ENCODE peak calls at places on chromosomes 3 and 15, in seven cellular contexts. Y is HEK293T; G is hypothalamus; T is NCI-H1105 treated with DMSO at 0.1 percent for 48 hours; Q is stimulated activated CD4-positive, alpha-beta T cell treated with anti-CD3 and anti-CD28 coated beads, Interleukin-2, amount 100 ng/mL, for 4 hours; Z is pancreas; U is choroid plexus epithelial cell. J is an unnamed sample.

GRCh38 chr15:74421302-74422245 is 12.2 kb downstream of the SEMA7A start:
- DNase-seq in T (no peak), Z (no peak), Y (no peak), U (no peak), Q (no peak), G (peak), J (no peak)

GRCh38 chr3:76715426-76715825 is 324.5 kb upstream of the ROBO2 start:
- DNase-seq in T (no peak), Y (no peak), Z (no peak), Q (no peak), G (no peak), U (peak), J (no peak)

GRCh38 chr3:195758721-195759353 is 38.1 kb downstream of the MUC20 start:
- DNase-seq in Q (no peak), T (no peak), Y (no peak), Z (no peak), U (no peak), G (no peak), J (no peak)

GRCh38 chr15:33043636-33044035 is 150.9 kb downstream of the FMN1 start:
- DNase-seq in Z (no peak), Y (no peak), U (no peak), T (no peak), G (no peak), Q (no peak), J (no peak)

GRCh38 chr3:138186216-138186615 is 885 bp upstream of the ARMC8 start:
- DNase-seq in Y (no peak), G (no peak), Q (no peak), T (no peak), U (peak), Z (no peak), J (no peak)

GRCh38 chr15:73870700-73871408 is 2.5 kb upstream of the TBC1D21 start:
- DNase-seq in T (no peak), Q (no peak), U (peak), Y (no peak), Z (no peak), G (no peak), J (no peak)

GRCh38 chr3:129718201-129718600 is 111.7 kb upstream of the PLXND1 start:
- DNase-seq in Q (no peak), Y (no peak), G (no peak), T (no peak), U (no peak), Z (no peak), J (no peak)

GRCh38 chr15:40354408-40355171 is 3.4 kb upstream of the DISP2 start:
- DNase-seq in G (peak), T (peak), U (peak), Z (no peak), Y (peak), Q (no peak), J (peak)

GRCh38 chr3:30628931-30629590 is 22.7 kb downstream of the TGFBR2 start:
- DNase-seq in T (no peak), Q (no peak), Y (no peak), Z (no peak), G (no peak), U (peak), J (no peak)

GRCh38 chr3:101635954-101636798 is 40.8 kb downstream of the ZBTB11 start:
- DNase-seq in Z (peak), T (peak), Y (peak), Q (peak), G (no peak), U (peak), J (peak)

GRCh38 chr3:13268961-13269391 is 151.1 kb downstream of the NUP210 start:
- DNase-seq in T (no peak), Y (no peak), G (no peak), Z (no peak), U (no peak), Q (no peak), J (no peak)

GRCh38 chr3:66397745-66398144 is 103.1 kb downstream of the LRIG1 start:
- DNase-seq in Q (no peak), Y (no peak), T (no peak), U (peak), G (no peak), Z (no peak), J (no peak)

GRCh38 chr3:143644370-143645089 is 203.7 kb downstream of the SLC9A9 start:
- DNase-seq in T (peak), Y (peak), Q (no peak), U (peak), G (peak), Z (no peak), J (peak)

GRCh38 chr3:39101022-39101689 is 6.3 kb downstream of the GORASP1 start:
- DNase-seq in G (no peak), Q (peak), Y (peak), U (peak), Z (no peak), T (peak), J (peak)

GRCh38 chr3:58568572-58569286 is 8.5 kb downstream of the FAM107A start:
- DNase-seq in T (peak), Q (peak), Y (peak), U (peak), Z (peak), G (peak), J (peak)

GRCh38 chr3:186705882-186706780 is 11.0 kb upstream of the KNG1 start:
- DNase-seq in Y (no peak), G (no peak), Z (no peak), U (no peak), Q (no peak), T (no peak), J (no peak)

GRCh38 chr3:40505599-40506462 is at the start of gene ZNF620:
- DNase-seq in U (peak), G (peak), T (peak), Q (peak), Y (peak), Z (peak), J (peak)

GRCh38 chr3:112966633-112967032 is 8.3 kb downstream of the CD200R1 start:
- DNase-seq in Y (no peak), Z (no peak), T (no peak), Q (no peak), U (no peak), G (no peak), J (no peak)

GRCh38 chr3:9660972-9661371 is 11.7 kb downstream of the MTMR14 start:
- DNase-seq in Q (no peak), U (no peak), Z (no peak), G (no peak), Y (no peak), T (no peak), J (no peak)

GRCh38 chr3:43727930-43728329 is 37.2 kb downstream of the ABHD5 start:
- DNase-seq in U (peak), Q (no peak), T (no peak), G (no peak), Y (no peak), Z (no peak), J (no peak)

GRCh38 chr3:66253790-66254620 is 33.2 kb downstream of the SLC25A26 start:
- DNase-seq in T (peak), Y (peak), Q (no peak), Z (no peak), U (peak), G (no peak), J (no peak)

GRCh38 chr3:68919000-68919399 is 13.3 kb downstream of the TAFA4 start:
- DNase-seq in Y (peak), U (peak), Q (no peak), T (no peak), G (no peak), Z (no peak), J (no peak)

J was measured in HuH-7.5.